ENCODE peak calls at places on chromosomes 2 and 18, in six cellular contexts. O, I, D, V, X and C are unnamed samples.
A peak's percentile ranks its signal among the peaks of the same experiment; 100 is the strongest.

GRCh38 chr2:61538920-61539559 is 884 bp upstream of the XPO1 start:
- DNase-seq in O (peak; percentile 34), I (peak; percentile 10), D (peak; percentile 69), V (peak; percentile 25), X (no peak), C (peak; percentile 6)

GRCh38 chr2:63755980-63756379 is 85.7 kb upstream of the UGP2 start:
- DNase-seq in O (peak; percentile 10), I (peak; percentile 77), D (no peak), V (no peak), X (no peak), C (no peak)

GRCh38 chr2:97931851-97932211 is 63.9 kb downstream of the TMEM131 start:
- DNase-seq in O (no peak), I (no peak), D (peak; percentile 68), V (no peak), X (no peak), C (no peak)

GRCh38 chr18:79749251-79750191 is 48.2 kb upstream of the KCNG2 start:
- DNase-seq in O (no peak), I (peak; percentile 14), D (no peak), V (no peak), X (no peak), C (no peak)

GRCh38 chr2:29113891-29114321 is 1.3 kb upstream of the CLIP4 start:
- DNase-seq in O (peak; percentile 89), I (peak; percentile 73), D (no peak), V (peak; percentile 53), X (no peak), C (no peak)

GRCh38 chr2:229445013-229445412 is 173.9 kb upstream of the PID1 start:
- DNase-seq in O (peak; percentile 89), I (peak; percentile 92), D (peak; percentile 41), V (peak; percentile 79), X (peak; percentile 13), C (no peak)

GRCh38 chr2:64398730-64399129 is 55.2 kb upstream of the LGALSL start:
- DNase-seq in O (no peak), I (no peak), D (no peak), V (no peak), X (no peak), C (no peak)

GRCh38 chr2:37652199-37652640 is 19.2 kb downstream of the CDC42EP3 start:
- DNase-seq in O (peak; percentile 82), I (peak; percentile 97), D (peak; percentile 53), V (peak; percentile 66), X (no peak), C (no peak)

GRCh38 chr18:50977037-50977760 is 9.4 kb downstream of the ELAC1 start:
- DNase-seq in O (no peak), I (no peak), D (no peak), V (no peak), X (no peak), C (no peak)

GRCh38 chr2:728165-728564 is 51.0 kb upstream of the TMEM18 start:
- DNase-seq in O (no peak), I (no peak), D (no peak), V (no peak), X (no peak), C (no peak)
- H2AK5ac ChIP-seq in O (no peak overlapping the region), I (no peak overlapping the region), D (no peak overlapping the region), V (no peak overlapping the region), X (peak overlapping the region; percentile 100), C (no peak overlapping the region)

DNA sequence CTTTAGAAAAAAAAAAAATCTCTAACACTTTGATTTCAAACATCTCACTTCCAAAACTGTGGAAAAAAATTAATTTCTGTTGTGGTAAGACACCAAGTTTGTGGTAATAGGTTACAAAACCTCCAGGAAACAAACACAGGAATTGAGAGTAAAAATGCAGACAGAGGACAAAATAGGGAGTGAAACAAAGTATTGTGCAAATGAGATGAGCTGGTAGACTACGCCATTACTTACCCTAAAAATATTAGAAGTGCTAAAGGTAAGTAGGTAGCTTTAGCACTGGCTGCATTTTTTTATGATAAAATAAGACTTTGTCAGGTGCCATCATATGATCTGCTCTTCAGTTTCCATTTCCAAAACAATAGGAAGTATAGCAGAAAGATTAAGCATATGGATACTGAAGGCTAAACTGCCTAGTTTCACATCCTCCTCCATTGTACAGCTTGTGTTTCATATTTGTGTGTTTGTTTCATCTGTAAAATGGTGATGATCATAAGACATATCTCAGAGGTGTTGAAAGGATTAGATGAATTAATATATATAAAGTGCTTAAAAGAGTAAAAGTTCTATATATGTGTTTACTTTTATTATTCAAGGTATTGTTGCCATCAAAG is 309.1 kb downstream of the NR4A2 start:
- DNase-seq in O (no peak), I (no peak), D (no peak), V (peak; percentile 31), X (no peak), C (no peak)
- H2BK120ac ChIP-seq in O (no peak overlapping the region), I (no peak overlapping the region), D (no peak overlapping the region), V (no peak overlapping the region), X (no peak overlapping the region), C (no peak overlapping the region)

GRCh38 chr18:48959551-48959920 is 8.8 kb upstream of the SMAD7 start:
- DNase-seq in O (peak; percentile 46), I (no peak), D (no peak), V (no peak), X (no peak), C (no peak)
- H3K4me3 ChIP-seq in O (no peak overlapping the region), I (no peak overlapping the region), D (no peak overlapping the region), V (no peak overlapping the region), X (no peak overlapping the region), C (no peak overlapping the region)

DNA sequence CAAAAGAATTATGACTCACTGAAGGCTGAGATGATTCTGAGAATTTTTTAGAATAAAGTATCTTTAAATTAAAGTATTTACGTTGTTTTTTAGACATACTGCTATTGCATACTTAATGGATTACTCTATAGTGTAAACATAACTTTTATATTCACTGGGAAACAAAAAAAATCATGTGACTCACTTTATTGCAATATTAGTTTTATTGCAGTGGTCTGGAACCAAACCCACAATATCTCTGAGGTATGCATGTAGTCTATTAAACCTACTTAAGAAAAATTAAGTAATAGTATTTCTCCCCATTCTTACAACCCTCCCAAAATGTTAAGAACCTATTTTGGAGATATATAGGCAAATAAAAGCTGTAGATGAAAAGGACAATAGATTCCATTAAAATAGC is 142.9 kb upstream of the ZNF521 start:
- DNase-seq in O (no peak), I (no peak), D (no peak), V (no peak), X (no peak), C (no peak)
- H2AK5ac ChIP-seq in O (no peak overlapping the region), I (no peak overlapping the region), D (no peak overlapping the region), V (no peak overlapping the region), X (no peak overlapping the region), C (no peak overlapping the region)

GRCh38 chr2:5070257-5070656 is 621.9 kb upstream of the SOX11 start:
- DNase-seq in O (no peak), I (no peak), D (peak; percentile 78), V (peak; percentile 58), X (no peak), C (no peak)

GRCh38 chr2:5067816-5068215 is 624.4 kb upstream of the SOX11 start:
- DNase-seq in O (no peak), I (no peak), D (no peak), V (no peak), X (no peak), C (no peak)

GRCh38 chr2:5060956-5061355 is 631.2 kb upstream of the SOX11 start:
- DNase-seq in O (no peak), I (no peak), D (no peak), V (no peak), X (no peak), C (no peak)

GRCh38 chr2:5064687-5065086 is 627.5 kb upstream of the SOX11 start:
- DNase-seq in O (no peak), I (no peak), D (peak; percentile 63), V (no peak), X (peak; percentile 33), C (no peak)
- H2BK120ac ChIP-seq in O (no peak overlapping the region), I (no peak overlapping the region), D (no peak overlapping the region), V (no peak overlapping the region), X (no peak overlapping the region), C (no peak overlapping the region)

DNA sequence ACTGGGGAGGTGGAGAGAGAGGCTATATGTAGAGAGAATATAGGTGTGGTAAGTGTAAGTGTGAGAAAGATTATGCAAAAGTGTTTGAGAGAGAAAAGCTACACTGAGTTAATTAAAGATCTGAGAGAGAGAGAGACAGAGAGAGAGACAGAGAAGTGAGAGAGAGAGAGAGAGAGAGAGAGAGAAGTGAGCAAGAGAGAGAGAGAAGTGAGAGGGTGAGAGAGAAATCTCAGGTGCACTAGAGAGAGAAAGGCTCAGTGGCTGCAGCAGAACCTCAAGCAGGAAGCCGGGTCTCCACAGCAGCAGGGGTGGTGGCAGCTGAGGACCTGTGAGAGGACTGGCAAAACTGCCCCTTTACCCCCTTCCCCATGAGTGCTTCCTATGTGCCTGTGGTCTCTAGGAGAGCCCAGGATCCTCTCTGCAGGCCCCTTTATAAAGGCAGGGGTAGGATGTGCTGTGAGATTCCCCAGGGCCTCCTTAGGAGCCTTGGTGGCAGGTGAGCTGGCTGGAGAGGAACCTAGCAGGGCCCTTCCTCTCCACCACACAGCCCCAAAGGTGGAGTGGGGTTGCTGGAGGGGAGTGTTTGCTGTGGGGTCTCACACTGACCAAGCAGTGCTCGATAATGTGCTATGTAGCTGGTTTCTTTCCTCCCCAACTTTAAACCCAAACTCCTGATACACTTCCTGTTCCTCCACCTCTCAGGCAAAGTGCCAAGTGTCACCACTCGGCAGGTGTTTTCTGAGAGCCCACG is 52.6 kb downstream of the SLC4A5 start:
- DNase-seq in O (no peak), I (no peak), D (no peak), V (no peak), X (no peak), C (no peak)
- H3K4me3 ChIP-seq in O (no peak overlapping the region), I (no peak overlapping the region), D (no peak overlapping the region), V (no peak overlapping the region), X (no peak overlapping the region), C (no peak overlapping the region)

GRCh38 chr2:569681-570080 is 107.5 kb downstream of the TMEM18 start:
- DNase-seq in O (no peak), I (no peak), D (no peak), V (no peak), X (no peak), C (no peak)

GRCh38 chr2:568639-568963 is 108.6 kb downstream of the TMEM18 start:
- DNase-seq in O (no peak), I (no peak), D (no peak), V (no peak), X (no peak), C (no peak)

GRCh38 chr2:566379-567313 is 110.6 kb downstream of the TMEM18 start:
- DNase-seq in O (no peak), I (no peak), D (no peak), V (no peak), X (no peak), C (no peak)

GRCh38 chr2:567496-567864 is 109.7 kb downstream of the TMEM18 start:
- DNase-seq in O (no peak), I (no peak), D (no peak), V (no peak), X (no peak), C (no peak)

GRCh38 chr2:567865-568638 is 109.2 kb downstream of the TMEM18 start:
- DNase-seq in O (no peak), I (no peak), D (no peak), V (peak; percentile 74), X (no peak), C (no peak)
- H2AK5ac ChIP-seq in O (no peak overlapping the region), I (no peak overlapping the region), D (no peak overlapping the region), V (no peak overlapping the region), X (no peak overlapping the region), C (no peak overlapping the region)

DNA sequence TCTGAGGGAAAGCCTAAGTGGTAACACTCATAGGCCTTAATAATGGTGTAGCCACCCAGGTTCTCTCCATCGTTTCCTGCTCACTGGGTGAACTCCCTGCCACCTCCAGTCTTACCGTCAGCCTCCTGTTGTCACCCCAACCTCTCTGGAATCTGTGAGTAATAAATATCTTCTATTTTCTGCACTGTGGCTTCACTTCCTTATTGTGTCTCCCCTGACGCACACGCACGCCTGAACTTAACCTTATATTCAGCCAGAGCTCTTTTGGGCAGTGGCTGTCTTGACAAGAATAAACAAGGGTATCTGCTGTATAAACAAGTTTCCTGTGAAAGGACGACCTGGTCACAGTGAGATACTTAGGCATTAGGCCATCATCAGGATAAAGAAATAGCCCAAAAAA is 467.2 kb downstream of the SPAG16 start:
- DNase-seq in O (peak; percentile 71), I (no peak), D (no peak), V (no peak), X (no peak), C (no peak)
- H2BK120ac ChIP-seq in O (no peak overlapping the region), I (no peak overlapping the region), D (no peak overlapping the region), V (no peak overlapping the region), X (no peak overlapping the region), C (no peak overlapping the region)